ENCODE peak calls at places on chromosomes 13 and 19, in six cellular contexts. O is AG10803; P is activated CD4-positive, alpha-beta T cell treated with anti-CD3 and anti-CD28 coated beads for 1 hour; G is endothelial cell; B is A549; E is stimulated activated CD4-positive, alpha-beta T cell treated with anti-CD3 and anti-CD28 coated beads, TNF-alpha, amount 100 ng/mL, for 1 hour. Z is an unnamed sample.

GRCh38 chr19:6778386-6778785 is 5.9 kb downstream of the VAV1 start:
- DNase-seq in B (no peak), G (no peak), E (no peak), O (no peak), P (no peak), Z (no peak)

GRCh38 chr19:43467276-43467675 is 1.9 kb upstream of the LYPD3 start:
- DNase-seq in G (no peak), E (no peak), O (no peak), P (no peak), B (no peak), Z (no peak)

GRCh38 chr19:39927076-39927475 is 7.4 kb downstream of the FCGBP start:
- DNase-seq in O (no peak), P (no peak), G (no peak), E (no peak), B (no peak), Z (no peak)

GRCh38 chr19:51311388-51312257 is at the start of gene IGLON5:
- DNase-seq in G (peak; percentile 72), B (no peak), E (no peak), O (no peak), P (no peak), Z (no peak)

GRCh38 chr19:14375582-14376291 is 5.5 kb upstream of the ADGRE5 start:
- DNase-seq in P (no peak), B (no peak), O (peak; percentile 37), G (no peak), E (no peak), Z (peak; percentile 31)

GRCh38 chr19:35224681-35225604 is 3.6 kb downstream of the FAM187B start:
- DNase-seq in E (no peak), O (no peak), B (no peak), P (no peak), G (no peak), Z (no peak)

GRCh38 chr19:1070931-1071791 is 4.2 kb downstream of the ARHGAP45 start:
- DNase-seq in O (no peak), G (no peak), B (no peak), E (no peak), P (no peak), Z (peak; percentile 43)

GRCh38 chr19:17544418-17544817 is 11.0 kb upstream of the COLGALT1 start:
- DNase-seq in B (no peak), G (no peak), E (no peak), O (no peak), P (no peak), Z (no peak)

GRCh38 chr13:30906411-30906990 is 430 bp downstream of the MEDAG start:
- DNase-seq in O (no peak), E (no peak), G (peak; percentile 17), P (no peak), B (no peak), Z (no peak)

GRCh38 chr19:46878613-46879375 is 18.0 kb downstream of the ARHGAP35 start:
- DNase-seq in E (no peak), B (no peak), G (no peak), P (no peak), O (peak; percentile 80), Z (peak; percentile 60)

GRCh38 chr19:48393559-48394330 is at the start of gene GRIN2D:
- DNase-seq in B (no peak), E (no peak), P (no peak), G (peak; percentile 54), O (peak; percentile 38), Z (peak; percentile 40)

GRCh38 chr13:21823949-21824348 is 153.1 kb downstream of the FGF9 start:
- DNase-seq in G (no peak), E (no peak), O (no peak), B (no peak), P (no peak), Z (no peak)

GRCh38 chr19:47316513-47316912 is 6.9 kb downstream of the C5AR1 start:
- DNase-seq in G (no peak), O (no peak), P (no peak), E (no peak), B (no peak), Z (no peak)

GRCh38 chr19:52896431-52897148 is 845 bp downstream of the ZNF320 start:
- DNase-seq in G (peak; percentile 28), E (no peak), B (no peak), O (peak; percentile 3), P (no peak), Z (peak; percentile 37)

GRCh38 chr13:107854880-107855279 is 360.5 kb downstream of the LIG4 start:
- DNase-seq in G (no peak), O (no peak), P (no peak), E (no peak), B (no peak), Z (no peak)

GRCh38 chr19:543912-544608 is at the start of gene GZMM:
- DNase-seq in O (no peak), E (peak; percentile 50), B (no peak), G (no peak), P (peak; percentile 64), Z (no peak)

GRCh38 chr19:33217881-33218280 is 7.8 kb downstream of the SLC7A10 start:
- DNase-seq in O (no peak), E (no peak), P (no peak), B (no peak), G (no peak), Z (no peak)

GRCh38 chr19:55537741-55538111 is 793 bp upstream of the SBK2 start:
- DNase-seq in E (no peak), O (no peak), P (no peak), G (no peak), B (no peak), Z (no peak)

GRCh38 chr13:49020940-49021548 is 45.3 kb downstream of the FNDC3A start:
- DNase-seq in O (peak; percentile 2), B (no peak), P (no peak), G (no peak), E (no peak), Z (no peak)

GRCh38 chr19:13541554-13541953 is 35.3 kb upstream of the CACNA1A start:
- DNase-seq in E (no peak), O (no peak), G (no peak), B (no peak), P (no peak), Z (no peak)

GRCh38 chr13:43516401-43516826 is 270.4 kb downstream of the ENOX1 start:
- DNase-seq in P (no peak), O (peak; percentile 98), E (no peak), B (no peak), G (no peak), Z (peak; percentile 79)

GRCh38 chr19:33804021-33804799 is 7.5 kb downstream of the KCTD15 start:
- DNase-seq in P (no peak), O (peak; percentile 71), B (peak; percentile 96), E (no peak), G (no peak), Z (peak; percentile 13)

GRCh38 chr19:6423499-6424189 is 967 bp downstream of the KHSRP start:
- DNase-seq in E (no peak), O (peak; percentile 47), B (peak; percentile 36), G (peak; percentile 52), P (no peak), Z (peak; percentile 75)

GRCh38 chr19:29497686-29498436 is 27.9 kb upstream of the VSTM2B start:
- DNase-seq in O (no peak), E (no peak), G (no peak), B (no peak), P (no peak), Z (no peak)

GRCh38 chr13:42041017-42041683 is 7.3 kb upstream of the DGKH start:
- DNase-seq in E (no peak), B (peak; percentile 16), P (no peak), G (peak; percentile 68), O (peak; percentile 45), Z (peak; percentile 79)

GRCh38 chr19:52170863-52171320 is 529 bp downstream of the ZNF836 start:
- DNase-seq in O (no peak), G (peak; percentile 40), B (no peak), P (no peak), E (no peak), Z (peak; percentile 53)

GRCh38 chr19:10317045-10317856 is 1.4 kb upstream of the FDX2 start:
- DNase-seq in B (no peak), P (no peak), E (no peak), O (no peak), G (no peak), Z (no peak)

GRCh38 chr13:66659291-66660012 is 570.7 kb downstream of the PCDH9 start:
- DNase-seq in O (no peak), E (no peak), G (no peak), P (no peak), B (no peak), Z (peak; percentile 34)

GRCh38 chr13:98537740-98538139 is 39.2 kb downstream of the STK24 start:
- DNase-seq in G (no peak), O (no peak), P (no peak), B (no peak), E (no peak), Z (no peak)

GRCh38 chr13:73913043-73913740 is 221.0 kb downstream of the KLF12 start:
- DNase-seq in E (no peak), P (no peak), B (no peak), G (no peak), O (peak; percentile 66), Z (peak; percentile 26)

GRCh38 chr13:30222253-30222652 is 85.1 kb downstream of the KATNAL1 start:
- DNase-seq in P (no peak), O (no peak), E (no peak), B (no peak), G (no peak), Z (no peak)

GRCh38 chr19:19034204-19034624 is 811 bp downstream of the ARMC6 start:
- DNase-seq in P (peak; percentile 39), E (peak; percentile 20), G (peak; percentile 43), O (peak; percentile 39), B (peak; percentile 86), Z (peak; percentile 62)

GRCh38 chr13:104625196-104625595 is 1559.0 kb upstream of the SLC10A2 start:
- DNase-seq in P (no peak), B (no peak), E (no peak), G (no peak), O (no peak), Z (no peak)

GRCh38 chr19:16739546-16739945 is 19.9 kb downstream of the NWD1 start:
- DNase-seq in B (no peak), E (no peak), G (peak; percentile 42), O (no peak), P (no peak), Z (peak; percentile 4)

GRCh38 chr19:17654993-17655392 is 33.2 kb downstream of the UNC13A start:
- DNase-seq in E (no peak), G (no peak), P (no peak), O (no peak), B (peak; percentile 31), Z (no peak)

GRCh38 chr13:36428083-36428482 is 4.2 kb upstream of the CCNA1 start:
- DNase-seq in E (no peak), B (no peak), O (no peak), P (no peak), G (no peak), Z (peak; percentile 39)

Z was measured in adipocyte.